ENCODE peak calls at places on chromosome 7, in eight cellular contexts. U is GM23338; X is central memory CD8-positive, alpha-beta T cell; G is left lobe of liver; W is stimulated activated naive CD8-positive, alpha-beta T cell treated with anti-CD3 and anti-CD28 coated beads, Interleukin-15, amount 100 ng/mL, for 72 hours; B is activated T-cell treated with anti-CD3 and anti-CD28 coated beads, Interleukin-2, amount 50 U/mL, for 4 hours; Y is Right ventricle myocardium inferior; Z is pancreas. O is an unnamed sample.

GRCh38 chr7:108598153-108598552 is 28.5 kb downstream of the DNAJB9 start:
- ATAC-seq in G (no peak), Z (peak), W (no peak), B (no peak), U (no peak), X (no peak), Y (no peak), O (no peak)

GRCh38 chr7:44762726-44763522 is 14.3 kb downstream of the ZMIZ2 start:
- ATAC-seq in G (no peak), W (no peak), U (no peak), Y (no peak), B (no peak), Z (no peak), X (no peak), O (no peak)

GRCh38 chr7:20190588-20190987 is 26.6 kb downstream of the MACC1 start:
- ATAC-seq in W (no peak), U (no peak), B (no peak), Z (no peak), G (no peak), X (no peak), Y (no peak), O (no peak)

GRCh38 chr7:209846-210245 is 17.5 kb downstream of the FAM20C start:
- ATAC-seq in U (no peak), Y (peak), Z (no peak), X (no peak), B (no peak), W (no peak), G (no peak), O (no peak)

GRCh38 chr7:45888993-45889366 is 692 bp downstream of the IGFBP1 start:
- ATAC-seq in B (no peak), U (peak), G (no peak), X (no peak), Z (no peak), Y (no peak), W (peak), O (no peak)

GRCh38 chr7:133887459-133887858 is 239.7 kb upstream of the LRGUK start:
- ATAC-seq in W (no peak), G (no peak), B (no peak), Z (peak), U (no peak), Y (no peak), X (no peak), O (no peak)

GRCh38 chr7:123209786-123210185 is 10.0 kb upstream of the SLC13A1 start:
- ATAC-seq in U (no peak), Z (peak), X (no peak), B (no peak), G (no peak), Y (no peak), W (no peak), O (no peak)

GRCh38 chr7:33107136-33108066 is 1.8 kb downstream of the RP9 start:
- ATAC-seq in Z (peak), Y (no peak), G (peak), U (peak), X (no peak), W (peak), B (no peak), O (peak)

GRCh38 chr7:105346593-105347322 is 42.0 kb downstream of the SRPK2 start:
- ATAC-seq in B (peak), Z (no peak), X (peak), W (peak), Y (no peak), U (no peak), G (no peak), O (peak)

GRCh38 chr7:99000904-99001442 is 122.6 kb downstream of the TRRAP start:
- ATAC-seq in G (no peak), W (peak), B (peak), U (no peak), Z (no peak), X (no peak), Y (no peak), O (no peak)

GRCh38 chr7:26428571-26428970 is 136.9 kb downstream of the SNX10 start:
- ATAC-seq in B (no peak), G (no peak), Z (no peak), U (no peak), W (no peak), X (no peak), Y (no peak), O (no peak)

GRCh38 chr7:139159900-139160675 is 50.6 kb upstream of the ZC3HAV1 start:
- ATAC-seq in U (no peak), G (no peak), B (no peak), Y (no peak), X (no peak), Z (no peak), W (no peak), O (no peak)

GRCh38 chr7:69457912-69458491 is 140.3 kb upstream of the AUTS2 start:
- ATAC-seq in Z (peak), U (peak), B (no peak), X (no peak), W (no peak), G (peak), Y (peak), O (no peak)

GRCh38 chr7:107725138-107725740 is 18.7 kb upstream of the CBLL1 start:
- ATAC-seq in G (peak), X (no peak), U (no peak), B (peak), W (no peak), Y (no peak), Z (peak), O (peak)